ENCODE peak calls at places on chromosomes 1 and 21, in nine cellular contexts. K, P, L, X, H, Z, C, S and E are unnamed samples. For H3K27me3, the result is how much of the 10 kb centered on the place peaks cover.

GRCh38 chr1:245051349-245052221 is 103.2 kb upstream of the KIF26B start:
- DNase-seq in K (peak), P (peak), L (peak), X (peak), H (no peak), Z (no peak), C (peak), S (peak), E (no peak)

GRCh38 chr1:92933459-92933858 is 27.8 kb downstream of the DIPK1A start:
- DNase-seq in K (no peak), P (no peak), L (no peak), X (no peak), H (no peak), Z (no peak), C (no peak), S (no peak), E (no peak)

GRCh38 chr1:223363057-223363855 is 720 bp downstream of the SUSD4 start:
- DNase-seq in K (peak), P (peak), L (no peak), X (peak), H (no peak), Z (no peak), C (peak), S (peak), E (peak)

GRCh38 chr1:31302749-31303441 is 6.1 kb downstream of the ZCCHC17 start:
- DNase-seq in K (no peak), P (no peak), L (no peak), X (no peak), H (no peak), Z (no peak), C (no peak), S (no peak), E (no peak)

GRCh38 chr21:46425566-46425965 is 33.1 kb upstream of the DIP2A start:
- DNase-seq in K (no peak), P (no peak), L (no peak), X (peak), H (no peak), Z (no peak), C (no peak), S (no peak), E (no peak)

GRCh38 chr1:41626616-41627375 is 142.3 kb upstream of the EDN2 start:
- DNase-seq in K (no peak), P (no peak), L (no peak), X (no peak), H (no peak), Z (no peak), C (no peak), S (no peak), E (no peak)

GRCh38 chr1:201190624-201191051 is at the start of gene IGFN1:
- DNase-seq in K (peak), P (no peak), L (no peak), X (no peak), H (no peak), Z (no peak), C (peak), S (no peak), E (no peak)

GRCh38 chr21:33980276-33980916 is 64.8 kb upstream of the ATP5PO start:
- DNase-seq in K (no peak), P (no peak), L (no peak), X (no peak), H (no peak), Z (no peak), C (no peak), S (no peak), E (no peak)

GRCh38 chr1:184745110-184745509 is 9.5 kb downstream of the EDEM3 start:
- DNase-seq in K (no peak), P (no peak), L (no peak), X (no peak), H (no peak), Z (no peak), C (no peak), S (no peak), E (no peak)

GRCh38 chr1:177969825-177970371 is at the start of gene SEC16B:
- DNase-seq in K (no peak), P (no peak), L (no peak), X (no peak), H (peak), Z (no peak), C (no peak), S (peak), E (no peak)

GRCh38 chr1:208209896-208210589 is 34.1 kb downstream of the PLXNA2 start:
- DNase-seq in K (no peak), P (no peak), L (no peak), X (no peak), H (no peak), Z (no peak), C (no peak), S (no peak), E (no peak)

GRCh38 chr1:187696092-187696491 is 867.3 kb downstream of the PLA2G4A start:
- DNase-seq in K (no peak), P (no peak), L (no peak), X (no peak), H (no peak), Z (no peak), C (no peak), S (no peak), E (no peak)

GRCh38 chr1:241533375-241534115 is 1.4 kb downstream of the KMO start:
- DNase-seq in K (no peak), P (no peak), L (no peak), X (no peak), H (no peak), Z (no peak), C (no peak), S (no peak), E (peak)

GRCh38 chr1:228226956-228227791 is 19.3 kb downstream of the OBSCN start:
- DNase-seq in K (no peak), P (no peak), L (peak), X (no peak), H (peak), Z (peak), C (no peak), S (no peak), E (no peak)

GRCh38 chr1:158506369-158506987 is 34.5 kb downstream of the OR10R2 start:
- DNase-seq in K (no peak), P (no peak), L (peak), X (peak), H (peak), Z (no peak), C (peak), S (no peak), E (no peak)

GRCh38 chr1:228668553-228669400 is 66.5 kb upstream of the RHOU start:
- DNase-seq in K (no peak), P (no peak), L (no peak), X (no peak), H (no peak), Z (no peak), C (no peak), S (peak), E (no peak)

GRCh38 chr1:3135746-3136455 is 66.9 kb downstream of the PRDM16 start:
- DNase-seq in K (no peak), P (no peak), L (no peak), X (no peak), H (no peak), Z (no peak), C (no peak), S (no peak), E (no peak)

GRCh38 chr1:69511426-69512192 is 56.1 kb upstream of the LRRC7 start:
- DNase-seq in K (no peak), P (no peak), L (no peak), X (no peak), H (no peak), Z (no peak), C (no peak), S (no peak), E (no peak)

GRCh38 chr1:232923739-232924386 is 26.5 kb upstream of the NTPCR start:
- DNase-seq in K (no peak), P (no peak), L (no peak), X (no peak), H (no peak), Z (no peak), C (no peak), S (no peak), E (peak)

DNA sequence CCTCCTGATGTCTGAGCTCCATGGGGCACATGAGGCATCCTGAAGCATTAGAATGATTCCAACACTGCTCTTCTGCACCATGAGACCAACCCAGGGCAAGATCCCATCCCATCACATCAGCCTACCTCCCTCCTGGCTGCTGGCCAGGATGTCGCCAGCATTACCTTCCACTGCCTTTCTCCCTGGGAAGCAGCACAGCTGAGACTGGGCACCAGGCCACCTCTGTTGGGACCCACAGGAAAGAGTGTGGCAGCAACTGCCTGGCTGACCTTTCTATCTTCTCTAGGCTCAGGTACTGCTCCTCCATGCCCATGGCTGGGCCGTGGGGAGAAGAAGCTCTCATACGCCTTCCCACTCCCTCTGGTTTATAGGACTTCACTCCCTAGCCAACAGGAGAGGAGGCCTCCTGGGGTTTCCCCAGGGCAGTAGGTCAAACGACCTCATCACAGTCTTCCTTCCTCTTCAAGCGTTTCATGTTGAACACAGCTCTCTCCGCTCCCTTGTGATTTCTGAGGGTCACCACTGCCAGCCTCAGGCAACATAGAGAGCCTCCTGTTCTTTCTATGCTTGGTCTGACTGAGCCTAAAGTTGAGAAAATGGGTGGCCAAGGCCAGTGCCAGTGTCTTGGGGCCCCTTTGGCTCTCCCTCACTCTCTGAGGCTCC is 11.1 kb upstream of the RASSF5 start:
- DNase-seq in K (peak), P (no peak), L (no peak), X (no peak), H (no peak), Z (no peak), C (no peak), S (peak), E (peak)
- TF ChIP-seq CTCF in K (no peak), P (no peak), L (no peak), X (no peak), H (no peak), Z (no peak), C (no peak), S (no peak), E (no peak)

DNA sequence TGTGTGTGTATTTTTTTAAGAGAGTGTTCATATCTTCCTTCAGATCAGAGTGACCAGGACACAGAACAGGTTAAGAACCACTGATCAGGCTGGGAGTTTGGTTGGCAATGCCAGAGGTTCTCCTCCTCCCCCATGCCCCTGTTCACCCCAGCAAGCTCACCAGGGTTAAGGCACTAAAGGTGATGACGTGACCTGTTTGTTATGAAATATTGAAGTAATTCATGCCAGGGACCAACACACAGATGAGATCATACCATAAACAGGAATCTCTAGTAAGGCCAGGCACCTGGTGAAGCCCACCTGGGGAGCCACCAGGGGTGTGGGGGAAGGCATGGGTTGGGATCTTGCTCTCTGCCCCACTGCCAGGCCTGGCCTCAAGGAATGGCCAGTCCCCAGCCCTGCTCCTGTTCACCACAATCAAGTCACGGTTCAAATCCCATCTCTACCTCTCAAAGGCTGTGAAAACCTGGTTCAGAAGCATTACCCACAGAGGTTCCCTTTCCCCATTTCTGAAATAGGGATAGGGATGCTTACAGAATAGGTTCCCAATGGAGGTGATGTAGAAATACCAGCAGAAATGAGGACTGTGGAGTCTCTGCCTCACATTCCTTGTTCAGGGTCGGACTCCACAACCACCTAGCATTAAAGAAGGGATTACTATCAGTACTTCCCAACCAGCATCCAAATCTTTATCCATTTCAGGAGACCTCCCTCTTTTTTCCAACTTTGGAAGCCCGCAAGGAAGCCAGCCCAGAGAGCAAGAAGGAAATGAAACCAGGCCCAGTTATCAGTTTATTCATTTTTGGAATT is 2.4 kb downstream of the ID3 start:
- DNase-seq in K (no peak), P (no peak), L (no peak), X (no peak), H (no peak), Z (no peak), C (peak), S (peak), E (peak)
- H3K27me3 ChIP-seq in K (under half), P (under half), L (under half), X (under half), H (under half), Z (under half), C (under half), S (under half), E (under half)

GRCh38 chr1:21468597-21468996 is 28.7 kb downstream of the NBPF3 start:
- DNase-seq in K (no peak), P (no peak), L (peak), X (no peak), H (no peak), Z (peak), C (peak), S (peak), E (no peak)
- TF ChIP-seq CTCF in K (no peak), P (no peak), L (peak), X (peak), H (no peak), Z (no peak), C (peak), S (no peak), E (peak)

DNA sequence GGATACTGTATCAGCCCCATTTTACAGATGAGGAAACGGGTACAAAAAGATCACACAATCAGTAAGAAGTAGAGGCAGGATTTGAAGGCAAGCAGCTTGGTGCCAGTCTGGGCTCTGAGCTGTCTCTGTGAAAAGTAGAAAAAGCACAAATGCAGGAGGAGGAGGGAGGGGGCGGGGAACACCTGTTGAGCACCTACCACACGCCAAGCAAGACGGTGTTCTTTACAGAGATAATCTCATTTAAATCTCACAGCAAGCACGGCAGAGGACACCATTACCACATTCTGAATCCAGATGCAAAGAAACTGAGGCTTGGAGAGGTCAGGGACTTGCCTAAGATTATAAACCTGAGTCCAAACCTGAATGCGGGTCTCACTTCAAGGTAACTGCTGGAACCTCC is 3.3 kb downstream of the LRRC38 start:
- DNase-seq in K (no peak), P (no peak), L (no peak), X (no peak), H (no peak), Z (no peak), C (no peak), S (no peak), E (no peak)
- H3K27me3 ChIP-seq in K (under half), P (under half), L (under half), X (under half), H (under half), Z (under half), C (half or more), S (under half), E (under half)

GRCh38 chr1:247118946-247119446 is 14.8 kb upstream of the ZNF669 start:
- DNase-seq in K (no peak), P (no peak), L (peak), X (no peak), H (no peak), Z (no peak), C (peak), S (no peak), E (peak)
- TF ChIP-seq CTCF in K (no peak), P (no peak), L (peak), X (no peak), H (peak), Z (no peak), C (peak), S (no peak), E (peak)